ENCODE peak calls at places on chromosomes 13 and 19, in five cellular contexts. M is stimulated activated CD4-positive, alpha-beta T cell treated with anti-CD3 and anti-CD28 coated beads, Interleukin-2, amount 100 ng/mL, for 48 hours; I is activated T-cell treated with anti-CD3 and anti-CD28 coated beads, Interleukin-2, amount 50 U/mL, for 72 hours; V is GM04503; C is GM06990. A is an unnamed sample.

GRCh38 chr19:3979674-3980352 is 5.5 kb downstream of the EEF2 start:
- DNase-seq in M (no peak), I (no peak), V (no peak), C (no peak), A (no peak)

GRCh38 chr13:42821437-42821836 is 40.1 kb downstream of the FAM216B start:
- DNase-seq in M (no peak), I (no peak), V (no peak), C (no peak), A (no peak)

GRCh38 chr19:3481241-3482090 is 1.1 kb upstream of the SMIM24 start:
- DNase-seq in M (no peak), I (no peak), V (no peak), C (no peak), A (no peak)

GRCh38 chr13:100798739-100799361 is 124.3 kb upstream of the TMTC4 start:
- DNase-seq in M (no peak), I (no peak), V (no peak), C (no peak), A (no peak)

GRCh38 chr13:50162001-50162400 is 146.8 kb downstream of the KCNRG start:
- DNase-seq in M (no peak), I (no peak), V (no peak), C (no peak), A (no peak)

GRCh38 chr19:56681702-56682101 is 10.1 kb upstream of the ZNF835 start:
- DNase-seq in M (no peak), I (no peak), V (no peak), C (no peak), A (no peak)

GRCh38 chr19:1213391-1214286 is 8.1 kb downstream of the STK11 start:
- DNase-seq in M (no peak), I (peak), V (peak), C (peak), A (peak)

GRCh38 chr19:42129399-42130253 is 2.6 kb downstream of the POU2F2 start:
- DNase-seq in M (no peak), I (no peak), V (peak), C (peak), A (no peak)

GRCh38 chr19:18091217-18091608 is 4.5 kb upstream of the IL12RB1 start:
- DNase-seq in M (peak), I (peak), V (no peak), C (peak), A (peak)

GRCh38 chr13:110644892-110645521 is 29.7 kb downstream of the NAXD start:
- DNase-seq in M (peak), I (peak), V (no peak), C (no peak), A (no peak)

GRCh38 chr19:54674021-54674617 is 11.3 kb downstream of the LILRB4 start:
- DNase-seq in M (no peak), I (no peak), V (no peak), C (no peak), A (no peak)

GRCh38 chr19:41540041-41540695 is 35.8 kb upstream of the CEACAM21 start:
- DNase-seq in M (no peak), I (no peak), V (no peak), C (no peak), A (no peak)

A was measured in GF-D8.